ENCODE peak calls at places on chromosomes 7 and 10, in nine cellular contexts. X is skeletal muscle cell; Z is kidney glomerular epithelial cell; V is iris pigment epithelial cell; L is HTR-8/SVneo; P is HT-29; E is EL; F is activated naive CD4-positive, alpha-beta T cell; J is GM04504. K is an unnamed sample.

GRCh38 chr7:20745716-20746115 is 41.0 kb downstream of the SP8 start:
- DNase-seq in X (no peak), Z (no peak), V (no peak), L (no peak), P (no peak), E (no peak), F (no peak), J (no peak), K (peak)

GRCh38 chr10:132272767-132273090 is 35.0 kb downstream of the STK32C start:
- DNase-seq in X (no peak), Z (no peak), V (no peak), L (no peak), P (no peak), E (no peak), F (no peak), J (no peak), K (no peak)

GRCh38 chr7:45574521-45575500 is 643 bp downstream of the ADCY1 start:
- DNase-seq in X (no peak), Z (peak), V (peak), L (peak), P (no peak), E (peak), F (no peak), J (peak), K (peak)

GRCh38 chr10:101258179-101258885 is 29.1 kb upstream of the LBX1 start:
- DNase-seq in X (no peak), Z (no peak), V (peak), L (no peak), P (peak), E (no peak), F (no peak), J (no peak), K (peak)

GRCh38 chr7:45647426-45647825 is 73.3 kb downstream of the ADCY1 start:
- DNase-seq in X (no peak), Z (no peak), V (no peak), L (no peak), P (no peak), E (no peak), F (no peak), J (no peak), K (no peak)

GRCh38 chr10:112330154-112330553 is 43.8 kb upstream of the ACSL5 start:
- DNase-seq in X (no peak), Z (no peak), V (no peak), L (no peak), P (no peak), E (no peak), F (no peak), J (no peak), K (no peak)

GRCh38 chr7:23106801-23107713 is 1.5 kb downstream of the KLHL7 start:
- DNase-seq in X (no peak), Z (peak), V (peak), L (no peak), P (peak), E (peak), F (no peak), J (no peak), K (no peak)

GRCh38 chr7:121388950-121389349 is 7.2 kb downstream of the FAM3C start:
- DNase-seq in X (no peak), Z (no peak), V (peak), L (no peak), P (no peak), E (no peak), F (no peak), J (no peak), K (no peak)

GRCh38 chr7:651032-651728 is 75.3 kb upstream of the DNAAF5 start:
- DNase-seq in X (no peak), Z (no peak), V (no peak), L (no peak), P (no peak), E (no peak), F (no peak), J (no peak), K (no peak)

K was measured in endodermal cell.